ENCODE peak calls at places on chromosomes 2 and 18, in four cellular contexts. S, D, F and K are unnamed samples.

GRCh38 chr2:64359892-64360657 is 93.9 kb upstream of the LGALSL start:
- DNase-seq in D (peak; percentile 92), S (no peak), F (no peak), K (peak; percentile 52)

GRCh38 chr2:175553944-175554343 is 372.4 kb upstream of the ATP5MC3 start:
- DNase-seq in S (no peak), D (no peak), F (no peak), K (no peak)

GRCh38 chr2:53755022-53755630 is 12.5 kb upstream of the CHAC2 start:
- DNase-seq in S (no peak), D (no peak), F (no peak), K (no peak)

GRCh38 chr18:23578067-23578705 is 8.1 kb downstream of the NPC1 start:
- DNase-seq in S (no peak), F (no peak), D (no peak), K (no peak)

GRCh38 chr18:45212186-45213039 is 402.9 kb upstream of the SLC14A2 start:
- DNase-seq in F (peak; percentile 87), D (peak; percentile 74), S (peak; percentile 69), K (peak; percentile 79)

GRCh38 chr18:4017479-4017878 is 437.6 kb downstream of the DLGAP1 start:
- DNase-seq in D (peak; percentile 2), F (no peak), S (no peak), K (peak; percentile 65)

GRCh38 chr2:12008425-12009061 is 262.1 kb downstream of the LPIN1 start:
- DNase-seq in D (peak; percentile 64), F (no peak), S (no peak), K (no peak)

GRCh38 chr2:30705056-30705455 is 102.2 kb downstream of the CAPN13 start:
- DNase-seq in D (no peak), S (no peak), F (peak; percentile 24), K (peak; percentile 8)

GRCh38 chr18:3225588-3225987 is 5.8 kb upstream of the MYOM1 start:
- DNase-seq in F (no peak), D (no peak), S (no peak), K (no peak)

DNA sequence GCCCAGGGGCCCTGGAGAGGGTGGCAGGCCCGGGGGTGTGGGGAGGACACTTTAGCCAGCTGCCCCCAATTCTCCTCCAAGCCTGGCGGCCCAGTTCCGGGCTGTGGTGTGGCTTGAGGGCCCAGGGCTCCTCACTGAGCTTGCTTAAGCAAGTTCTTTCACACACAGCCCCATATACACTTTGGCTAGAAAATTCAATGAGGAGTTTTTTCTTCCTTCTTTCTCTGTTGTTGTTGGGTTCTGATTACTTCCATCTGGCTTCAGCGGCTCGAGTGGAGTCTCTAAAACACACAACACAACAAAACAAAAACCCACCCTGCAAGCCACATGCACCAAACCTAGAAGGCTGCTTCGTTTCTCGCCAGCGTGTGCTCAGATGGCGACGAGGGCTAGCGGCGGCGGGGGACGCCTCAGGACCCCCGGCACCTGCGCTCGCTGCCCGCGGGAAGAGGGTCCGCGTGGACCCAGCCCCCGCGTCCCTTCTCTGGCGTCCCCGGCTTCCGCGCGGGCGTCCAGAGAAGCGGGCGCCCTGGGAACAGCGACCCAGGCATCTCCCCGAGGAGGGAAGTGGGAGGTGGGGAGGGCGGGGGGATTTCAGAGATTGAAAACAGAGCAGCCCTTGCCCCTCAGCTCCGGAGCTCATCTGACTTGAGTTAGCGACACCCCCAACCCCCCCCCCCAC is 597 bp upstream of the GLI2 start:
- DNase-seq in S (no peak), F (peak; percentile 54), D (peak; percentile 32), K (peak; percentile 35)
- H2AFZ ChIP-seq in S (peak overlapping the region; percentile 83), F (no peak overlapping the region), D (peak overlapping the region; percentile 89), K (no peak overlapping the region)

DNA sequence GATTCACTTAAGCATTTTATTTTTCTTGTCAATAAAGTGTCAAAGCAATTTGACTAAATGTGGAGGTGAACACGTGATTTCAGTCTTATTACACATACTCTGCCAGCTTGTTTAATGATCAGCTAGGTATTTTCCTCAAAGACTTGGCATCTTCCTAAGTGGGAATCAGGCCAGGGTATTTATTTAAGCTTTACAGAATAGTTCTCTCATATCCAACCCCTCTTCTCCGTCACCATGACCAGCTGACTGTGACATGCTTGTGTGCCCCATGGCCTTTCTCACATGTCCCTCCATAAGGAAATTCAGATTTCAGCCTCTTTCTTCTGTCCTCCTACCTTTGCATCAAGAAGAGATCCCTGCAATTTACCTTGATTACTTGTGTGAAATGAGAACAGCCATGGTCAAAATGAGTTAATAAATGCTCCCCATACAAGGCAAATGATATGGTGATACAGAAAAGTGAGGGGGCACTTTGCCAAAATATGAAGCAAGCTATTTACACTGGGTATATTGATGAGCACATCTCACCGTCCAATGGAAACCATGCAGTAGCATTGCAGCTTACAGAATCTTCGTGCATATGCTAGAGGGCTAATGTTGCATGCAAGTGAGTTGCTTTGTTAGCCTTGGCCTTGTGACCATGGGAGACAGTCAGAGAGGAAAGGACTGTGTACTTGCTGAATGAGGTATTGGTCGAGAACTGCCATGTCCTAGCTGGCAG is 202.2 kb downstream of the RNF152 start:
- DNase-seq in F (no peak), S (no peak), D (no peak), K (no peak)
- H2BK120ac ChIP-seq in F (no peak overlapping the region), S (no peak overlapping the region), D (no peak overlapping the region), K (no peak overlapping the region)

GRCh38 chr18:56728741-56729140 is 77.6 kb downstream of the WDR7 start:
- DNase-seq in F (no peak), S (no peak), D (no peak), K (no peak)
- H2AK5ac ChIP-seq in F (no peak overlapping the region), S (no peak overlapping the region), D (no peak overlapping the region), K (no peak overlapping the region)

DNA sequence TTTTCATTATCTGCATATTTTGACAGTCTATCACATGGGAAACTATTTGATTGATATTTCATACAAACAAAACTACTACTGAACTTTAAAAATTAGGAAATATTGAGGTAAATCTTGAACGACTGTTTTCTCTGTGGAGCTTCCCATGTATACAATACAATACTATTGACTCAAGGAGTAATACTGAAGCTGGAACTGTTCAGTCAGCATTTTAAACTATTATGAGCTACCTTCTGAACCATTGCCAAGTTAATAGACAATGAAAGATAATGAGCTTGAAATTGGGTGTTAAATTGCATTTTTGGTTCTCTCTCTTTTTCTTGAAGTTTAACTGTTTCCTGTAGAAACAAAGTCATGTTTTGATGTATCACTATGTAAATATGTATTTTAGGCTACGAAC is 569.2 kb downstream of the ZEB2 start:
- DNase-seq in D (no peak), F (no peak), S (no peak), K (no peak)
- H2AFZ ChIP-seq in D (no peak overlapping the region), F (no peak overlapping the region), S (no peak overlapping the region), K (no peak overlapping the region)

GRCh38 chr2:216217904-216218260 is 108.7 kb downstream of the XRCC5 start:
- DNase-seq in S (no peak), F (no peak), D (no peak), K (no peak)
- H2BK120ac ChIP-seq in S (no peak overlapping the region), F (no peak overlapping the region), D (peak overlapping the region; percentile 76), K (no peak overlapping the region)

GRCh38 chr2:36399050-36399449 is 43.5 kb downstream of the CRIM1 start:
- DNase-seq in F (no peak), S (no peak), D (no peak), K (no peak)
- H2AK5ac ChIP-seq in F (no peak overlapping the region), S (no peak overlapping the region), D (peak overlapping the region; percentile 23), K (no peak overlapping the region)

DNA sequence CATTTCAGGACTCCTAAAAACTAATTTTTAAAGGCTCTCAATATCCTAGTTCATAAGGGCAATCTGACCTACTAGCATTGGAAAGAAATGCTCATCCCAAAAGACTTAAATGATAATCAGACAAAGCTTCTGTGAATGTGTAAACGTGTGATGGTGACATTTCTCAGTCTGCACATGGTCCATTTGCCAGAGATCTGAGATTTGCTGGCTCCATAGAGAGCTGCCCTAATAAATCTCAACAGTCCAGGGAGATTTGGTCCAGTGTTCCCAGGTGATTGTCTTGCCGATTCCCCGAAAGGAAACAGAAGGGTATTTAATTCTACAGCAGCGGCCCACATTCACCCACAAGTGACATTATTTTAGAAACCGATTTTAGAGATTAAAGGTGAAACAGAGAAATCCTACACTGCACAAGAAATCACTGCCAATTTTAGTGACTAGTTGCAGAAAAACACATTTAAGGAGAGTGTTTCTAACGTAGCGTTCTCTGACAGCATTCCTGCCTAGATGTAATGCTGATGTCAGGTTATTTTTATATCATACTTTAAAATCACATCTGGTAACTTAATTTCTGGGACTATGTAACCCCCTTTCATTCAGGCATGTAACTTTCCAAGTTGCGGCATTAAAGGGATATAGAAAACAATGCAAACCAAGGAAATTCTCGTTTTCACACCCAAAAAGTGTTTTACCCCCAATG is 231.8 kb upstream of the FN1 start:
- DNase-seq in S (no peak), D (no peak), F (no peak), K (no peak)
- H2AFZ ChIP-seq in S (no peak overlapping the region), D (no peak overlapping the region), F (no peak overlapping the region), K (no peak overlapping the region)

GRCh38 chr18:811192-812122 is 585 bp downstream of the YES1 start:
- DNase-seq in S (peak; percentile 60), D (peak; percentile 26), F (peak; percentile 81), K (peak; percentile 57)
- H2BK120ac ChIP-seq in S (no peak overlapping the region), D (no peak overlapping the region), F (no peak overlapping the region), K (no peak overlapping the region)

GRCh38 chr2:9373505-9373904 is 49.8 kb downstream of the ITGB1BP1 start:
- DNase-seq in F (no peak), S (no peak), D (no peak), K (no peak)
- H2AK5ac ChIP-seq in F (no peak overlapping the region), S (no peak overlapping the region), D (peak overlapping the region; percentile 0), K (no peak overlapping the region)

DNA sequence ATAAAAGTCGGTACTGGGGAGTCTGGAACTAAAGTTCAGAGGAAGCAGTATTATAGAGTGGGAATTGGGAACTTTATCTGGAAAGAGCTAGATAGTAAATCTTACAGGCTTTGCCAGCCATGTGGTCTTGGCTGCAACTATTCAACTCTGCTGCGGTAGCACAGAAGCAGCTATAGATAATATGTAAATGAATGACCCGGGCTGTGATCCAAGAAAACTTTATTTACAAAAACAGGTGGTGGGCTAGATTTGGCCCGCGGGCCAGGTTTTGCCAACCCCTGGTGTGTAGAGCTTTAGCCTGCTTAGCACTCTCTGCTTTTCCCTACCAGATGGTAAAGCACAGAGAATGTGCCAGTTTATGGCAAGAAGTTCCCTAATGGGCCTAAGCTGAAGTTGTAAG is 70.8 kb downstream of the TNP1 start:
- DNase-seq in D (no peak), F (no peak), S (no peak), K (no peak)
- H2AFZ ChIP-seq in D (no peak overlapping the region), F (no peak overlapping the region), S (no peak overlapping the region), K (no peak overlapping the region)